ENCODE peak calls at places on chromosomes 4 and X, in six cellular contexts. One of them, this sample, is unnamed.

GRCh38 chrX:19875051-19875432 is 12.4 kb downstream of the SH3KBP1 start:
- DNase-seq in stimulated activated CD4-positive, alpha-beta T cell treated with anti-CD3 and anti-CD28 coated beads, TNF-alpha, amount 100 ng/mL, for 48 hours: no peak
- DNase-seq in GM20000: no peak
- DNase-seq in Peyer's patch: peak
- DNase-seq in ecto neural progenitor cell: no peak
- DNase-seq in memory B cell: peak
- DNase-seq in this sample: no peak

GRCh38 chr4:70133473-70133872 is 20.6 kb upstream of the PRR27 start:
- DNase-seq in GM20000: no peak
- DNase-seq in Peyer's patch: no peak
- DNase-seq in stimulated activated CD4-positive, alpha-beta T cell treated with anti-CD3 and anti-CD28 coated beads, TNF-alpha, amount 100 ng/mL, for 48 hours: no peak
- DNase-seq in ecto neural progenitor cell: no peak
- DNase-seq in memory B cell: no peak
- DNase-seq in this sample: no peak

GRCh38 chr4:47913858-47914218 is 545 bp downstream of the NFXL1 start:
- DNase-seq in GM20000: peak
- DNase-seq in memory B cell: no peak
- DNase-seq in Peyer's patch: peak
- DNase-seq in ecto neural progenitor cell: peak
- DNase-seq in stimulated activated CD4-positive, alpha-beta T cell treated with anti-CD3 and anti-CD28 coated beads, TNF-alpha, amount 100 ng/mL, for 48 hours: peak
- DNase-seq in this sample: peak

GRCh38 chr4:67332627-67333026 is 212.7 kb downstream of the CENPC start:
- DNase-seq in ecto neural progenitor cell: no peak
- DNase-seq in GM20000: peak
- DNase-seq in stimulated activated CD4-positive, alpha-beta T cell treated with anti-CD3 and anti-CD28 coated beads, TNF-alpha, amount 100 ng/mL, for 48 hours: no peak
- DNase-seq in Peyer's patch: no peak
- DNase-seq in memory B cell: no peak
- DNase-seq in this sample: no peak

GRCh38 chrX:16946361-16946964 is at the start of gene REPS2:
- DNase-seq in stimulated activated CD4-positive, alpha-beta T cell treated with anti-CD3 and anti-CD28 coated beads, TNF-alpha, amount 100 ng/mL, for 48 hours: peak
- DNase-seq in Peyer's patch: peak
- DNase-seq in GM20000: peak
- DNase-seq in memory B cell: peak
- DNase-seq in ecto neural progenitor cell: peak
- DNase-seq in this sample: peak

GRCh38 chr4:77349796-77350195 is 192.8 kb downstream of the CCNG2 start:
- DNase-seq in GM20000: no peak
- DNase-seq in memory B cell: no peak
- DNase-seq in Peyer's patch: no peak
- DNase-seq in ecto neural progenitor cell: no peak
- DNase-seq in stimulated activated CD4-positive, alpha-beta T cell treated with anti-CD3 and anti-CD28 coated beads, TNF-alpha, amount 100 ng/mL, for 48 hours: no peak
- DNase-seq in this sample: no peak

GRCh38 chrX:7145454-7145853 is 2.1 kb upstream of the STS start:
- DNase-seq in ecto neural progenitor cell: no peak
- DNase-seq in GM20000: no peak
- DNase-seq in memory B cell: no peak
- DNase-seq in stimulated activated CD4-positive, alpha-beta T cell treated with anti-CD3 and anti-CD28 coated beads, TNF-alpha, amount 100 ng/mL, for 48 hours: no peak
- DNase-seq in Peyer's patch: no peak
- DNase-seq in this sample: no peak

GRCh38 chr4:80610845-80611244 is 275.3 kb downstream of the CFAP299 start:
- DNase-seq in stimulated activated CD4-positive, alpha-beta T cell treated with anti-CD3 and anti-CD28 coated beads, TNF-alpha, amount 100 ng/mL, for 48 hours: no peak
- DNase-seq in memory B cell: peak
- DNase-seq in Peyer's patch: peak
- DNase-seq in ecto neural progenitor cell: no peak
- DNase-seq in GM20000: peak
- DNase-seq in this sample: no peak

GRCh38 chrX:104117753-104118152 is 5.4 kb downstream of the ZCCHC18 start:
- DNase-seq in GM20000: no peak
- DNase-seq in stimulated activated CD4-positive, alpha-beta T cell treated with anti-CD3 and anti-CD28 coated beads, TNF-alpha, amount 100 ng/mL, for 48 hours: no peak
- DNase-seq in memory B cell: no peak
- DNase-seq in ecto neural progenitor cell: no peak
- DNase-seq in Peyer's patch: no peak
- DNase-seq in this sample: no peak